ENCODE peak calls at places on chromosomes 5 and 9, in seven cellular contexts. One of them, this sample, is unnamed.

GRCh38 chr9:86187121-86187520 is 72.3 kb downstream of the C9orf153 start:
- DNase-seq in mesenchymal stem cell: no peak
- DNase-seq in SJSA1: no peak
- DNase-seq in substantia nigra: no peak
- DNase-seq in HFF-Myc: no peak
- DNase-seq in thoracic aorta: no peak
- DNase-seq in left lobe of liver: no peak
- DNase-seq in this sample: no peak

GRCh38 chr5:14293279-14293678 is 150.1 kb downstream of the TRIO start:
- DNase-seq in mesenchymal stem cell: no peak
- DNase-seq in SJSA1: no peak
- DNase-seq in substantia nigra: no peak
- DNase-seq in HFF-Myc: no peak
- DNase-seq in thoracic aorta: no peak
- DNase-seq in left lobe of liver: no peak
- DNase-seq in this sample: no peak

GRCh38 chr5:29897916-29898315 is 1295.6 kb upstream of the CDH6 start:
- DNase-seq in mesenchymal stem cell: no peak
- DNase-seq in SJSA1: no peak
- DNase-seq in substantia nigra: no peak
- DNase-seq in HFF-Myc: no peak
- DNase-seq in thoracic aorta: no peak
- DNase-seq in left lobe of liver: no peak
- DNase-seq in this sample: no peak

GRCh38 chr9:121075251-121076036 is 689 bp downstream of the CNTRL start:
- DNase-seq in mesenchymal stem cell: no peak
- DNase-seq in SJSA1: no peak
- DNase-seq in substantia nigra: no peak
- DNase-seq in HFF-Myc: peak; percentile 15
- DNase-seq in thoracic aorta: no peak
- DNase-seq in left lobe of liver: no peak
- DNase-seq in this sample: no peak

GRCh38 chr9:29965834-29966233 is 2392.6 kb upstream of the C9orf72 start:
- DNase-seq in mesenchymal stem cell: no peak
- DNase-seq in SJSA1: no peak
- DNase-seq in substantia nigra: no peak
- DNase-seq in HFF-Myc: no peak
- DNase-seq in thoracic aorta: no peak
- DNase-seq in left lobe of liver: no peak
- DNase-seq in this sample: no peak

GRCh38 chr9:126043691-126044090 is 282.9 kb upstream of the MVB12B start:
- DNase-seq in mesenchymal stem cell: no peak
- DNase-seq in SJSA1: no peak
- DNase-seq in substantia nigra: no peak
- DNase-seq in HFF-Myc: no peak
- DNase-seq in thoracic aorta: no peak
- DNase-seq in left lobe of liver: no peak
- DNase-seq in this sample: no peak

GRCh38 chr5:1503301-1504243 is 20.2 kb downstream of the LPCAT1 start:
- DNase-seq in mesenchymal stem cell: no peak
- DNase-seq in SJSA1: no peak
- DNase-seq in substantia nigra: no peak
- DNase-seq in HFF-Myc: no peak
- DNase-seq in thoracic aorta: no peak
- DNase-seq in left lobe of liver: no peak
- DNase-seq in this sample: no peak

GRCh38 chr9:86990276-86990675 is 43.0 kb upstream of the GAS1 start:
- DNase-seq in mesenchymal stem cell: no peak
- DNase-seq in SJSA1: no peak
- DNase-seq in substantia nigra: no peak
- DNase-seq in HFF-Myc: no peak
- DNase-seq in thoracic aorta: no peak
- DNase-seq in left lobe of liver: no peak
- DNase-seq in this sample: no peak

GRCh38 chr5:180097163-180097894 is 25.8 kb upstream of the RNF130 start:
- DNase-seq in mesenchymal stem cell: no peak
- DNase-seq in SJSA1: no peak
- DNase-seq in substantia nigra: no peak
- DNase-seq in HFF-Myc: no peak
- DNase-seq in thoracic aorta: no peak
- DNase-seq in left lobe of liver: no peak
- DNase-seq in this sample: no peak

GRCh38 chr9:123070210-123070609 is 36.7 kb downstream of the GPR21 start:
- DNase-seq in mesenchymal stem cell: no peak
- DNase-seq in SJSA1: no peak
- DNase-seq in substantia nigra: no peak
- DNase-seq in HFF-Myc: no peak
- DNase-seq in thoracic aorta: no peak
- DNase-seq in left lobe of liver: no peak
- DNase-seq in this sample: no peak

GRCh38 chr9:79120533-79121315 is 451.0 kb upstream of the TLE4 start:
- DNase-seq in mesenchymal stem cell: no peak
- DNase-seq in SJSA1: no peak
- DNase-seq in substantia nigra: no peak
- DNase-seq in HFF-Myc: no peak
- DNase-seq in thoracic aorta: no peak
- DNase-seq in left lobe of liver: no peak
- DNase-seq in this sample: no peak

GRCh38 chr9:83067579-83067978 is 4.6 kb upstream of the RASEF start:
- DNase-seq in mesenchymal stem cell: no peak
- DNase-seq in SJSA1: no peak
- DNase-seq in substantia nigra: no peak
- DNase-seq in HFF-Myc: no peak
- DNase-seq in thoracic aorta: no peak
- DNase-seq in left lobe of liver: no peak
- DNase-seq in this sample: no peak

GRCh38 chr5:107542831-107543231 is 127.9 kb downstream of the EFNA5 start:
- DNase-seq in mesenchymal stem cell: peak; percentile 72
- DNase-seq in SJSA1: no peak
- DNase-seq in substantia nigra: no peak
- DNase-seq in HFF-Myc: no peak
- DNase-seq in thoracic aorta: peak; percentile 50
- DNase-seq in left lobe of liver: peak; percentile 89
- DNase-seq in this sample: no peak

GRCh38 chr9:82456621-82457020 is 468.0 kb downstream of the SPATA31D1 start:
- DNase-seq in mesenchymal stem cell: peak; percentile 38
- DNase-seq in SJSA1: no peak
- DNase-seq in substantia nigra: no peak
- DNase-seq in HFF-Myc: peak; percentile 9
- DNase-seq in thoracic aorta: no peak
- DNase-seq in left lobe of liver: no peak
- DNase-seq in this sample: no peak

GRCh38 chr5:57878301-57878722 is 395.7 kb upstream of the ACTBL2 start:
- DNase-seq in mesenchymal stem cell: no peak
- DNase-seq in SJSA1: no peak
- DNase-seq in substantia nigra: no peak
- DNase-seq in HFF-Myc: no peak
- DNase-seq in thoracic aorta: no peak
- DNase-seq in left lobe of liver: no peak
- DNase-seq in this sample: no peak

GRCh38 chr5:175872287-175873089 is 1.1 kb downstream of the CPLX2 start:
- DNase-seq in mesenchymal stem cell: no peak
- DNase-seq in SJSA1: no peak
- DNase-seq in substantia nigra: no peak
- DNase-seq in HFF-Myc: no peak
- DNase-seq in thoracic aorta: no peak
- DNase-seq in left lobe of liver: no peak
- DNase-seq in this sample: peak; percentile 28

GRCh38 chr9:132525308-132525707 is 57.1 kb upstream of the BARHL1 start:
- DNase-seq in mesenchymal stem cell: no peak
- DNase-seq in SJSA1: no peak
- DNase-seq in substantia nigra: no peak
- DNase-seq in HFF-Myc: no peak
- DNase-seq in thoracic aorta: no peak
- DNase-seq in left lobe of liver: no peak
- DNase-seq in this sample: no peak

GRCh38 chr5:141969783-141970741 is 1.2 kb downstream of the RNF14 start:
- DNase-seq in mesenchymal stem cell: peak; percentile 66
- DNase-seq in SJSA1: peak; percentile 33
- DNase-seq in substantia nigra: no peak
- DNase-seq in HFF-Myc: no peak
- DNase-seq in thoracic aorta: no peak
- DNase-seq in left lobe of liver: no peak
- DNase-seq in this sample: no peak

GRCh38 chr9:117136461-117136860 is 278.4 kb downstream of the ASTN2 start:
- DNase-seq in mesenchymal stem cell: no peak
- DNase-seq in SJSA1: no peak
- DNase-seq in substantia nigra: no peak
- DNase-seq in HFF-Myc: no peak
- DNase-seq in thoracic aorta: no peak
- DNase-seq in left lobe of liver: no peak
- DNase-seq in this sample: no peak

GRCh38 chr9:93064392-93065124 is 6.1 kb downstream of the SUSD3 start:
- DNase-seq in mesenchymal stem cell: no peak
- DNase-seq in SJSA1: no peak
- DNase-seq in substantia nigra: no peak
- DNase-seq in HFF-Myc: no peak
- DNase-seq in thoracic aorta: no peak
- DNase-seq in left lobe of liver: no peak
- DNase-seq in this sample: no peak

GRCh38 chr5:38871790-38872551 is 26.2 kb downstream of the OSMR start:
- DNase-seq in mesenchymal stem cell: peak; percentile 99
- DNase-seq in SJSA1: peak; percentile 65
- DNase-seq in substantia nigra: no peak
- DNase-seq in HFF-Myc: peak; percentile 78
- DNase-seq in thoracic aorta: no peak
- DNase-seq in left lobe of liver: no peak
- DNase-seq in this sample: no peak

GRCh38 chr9:1044643-1045042 is 5.5 kb upstream of the DMRT2 start:
- DNase-seq in mesenchymal stem cell: no peak
- DNase-seq in SJSA1: no peak
- DNase-seq in substantia nigra: no peak
- DNase-seq in HFF-Myc: no peak
- DNase-seq in thoracic aorta: no peak
- DNase-seq in left lobe of liver: no peak
- DNase-seq in this sample: no peak

GRCh38 chr9:90451804-90452203 is 190.8 kb downstream of the DIRAS2 start:
- DNase-seq in mesenchymal stem cell: no peak
- DNase-seq in SJSA1: no peak
- DNase-seq in substantia nigra: no peak
- DNase-seq in HFF-Myc: no peak
- DNase-seq in thoracic aorta: no peak
- DNase-seq in left lobe of liver: no peak
- DNase-seq in this sample: no peak

GRCh38 chr9:38117646-38118045 is 48.6 kb upstream of the SHB start:
- DNase-seq in mesenchymal stem cell: no peak
- DNase-seq in SJSA1: no peak
- DNase-seq in substantia nigra: no peak
- DNase-seq in HFF-Myc: peak; percentile 29
- DNase-seq in thoracic aorta: no peak
- DNase-seq in left lobe of liver: no peak
- DNase-seq in this sample: no peak

GRCh38 chr9:98518556-98518955 is 190.2 kb downstream of the GABBR2 start:
- DNase-seq in mesenchymal stem cell: no peak
- DNase-seq in SJSA1: no peak
- DNase-seq in substantia nigra: no peak
- DNase-seq in HFF-Myc: no peak
- DNase-seq in thoracic aorta: no peak
- DNase-seq in left lobe of liver: no peak
- DNase-seq in this sample: peak; percentile 23

GRCh38 chr5:176466245-176466871 is 18.2 kb downstream of the FAF2 start:
- DNase-seq in mesenchymal stem cell: peak; percentile 91
- DNase-seq in SJSA1: peak; percentile 61
- DNase-seq in substantia nigra: no peak
- DNase-seq in HFF-Myc: no peak
- DNase-seq in thoracic aorta: no peak
- DNase-seq in left lobe of liver: peak; percentile 52
- DNase-seq in this sample: no peak

GRCh38 chr9:124624735-124624992 is 117.5 kb upstream of the NR5A1 start:
- DNase-seq in mesenchymal stem cell: no peak
- DNase-seq in SJSA1: no peak
- DNase-seq in substantia nigra: no peak
- DNase-seq in HFF-Myc: no peak
- DNase-seq in thoracic aorta: no peak
- DNase-seq in left lobe of liver: no peak
- DNase-seq in this sample: no peak

GRCh38 chr9:35488019-35488418 is 1.9 kb upstream of the RUSC2 start:
- DNase-seq in mesenchymal stem cell: no peak
- DNase-seq in SJSA1: no peak
- DNase-seq in substantia nigra: no peak
- DNase-seq in HFF-Myc: peak; percentile 72
- DNase-seq in thoracic aorta: no peak
- DNase-seq in left lobe of liver: no peak
- DNase-seq in this sample: no peak

GRCh38 chr5:115949096-115949495 is 13.2 kb upstream of the LVRN start:
- DNase-seq in mesenchymal stem cell: peak; percentile 14
- DNase-seq in SJSA1: no peak
- DNase-seq in substantia nigra: no peak
- DNase-seq in HFF-Myc: no peak
- DNase-seq in thoracic aorta: no peak
- DNase-seq in left lobe of liver: no peak
- DNase-seq in this sample: no peak

GRCh38 chr5:78550891-78551290 is 97.7 kb downstream of the LHFPL2 start:
- DNase-seq in mesenchymal stem cell: peak; percentile 34
- DNase-seq in SJSA1: no peak
- DNase-seq in substantia nigra: no peak
- DNase-seq in HFF-Myc: no peak
- DNase-seq in thoracic aorta: no peak
- DNase-seq in left lobe of liver: no peak
- DNase-seq in this sample: no peak

GRCh38 chr9:99948896-99949295 is 42.4 kb downstream of the STX17 start:
- DNase-seq in mesenchymal stem cell: no peak
- DNase-seq in SJSA1: no peak
- DNase-seq in substantia nigra: no peak
- DNase-seq in HFF-Myc: no peak
- DNase-seq in thoracic aorta: no peak
- DNase-seq in left lobe of liver: no peak
- DNase-seq in this sample: no peak